ENCODE peak calls at places on chromosome 3, in six cellular contexts. B is K562, K is GM12878, L is transverse colon, T is aorta, X is GM23248. W is an unnamed sample.
A peak's percentile ranks its signal among the peaks of the same experiment; 100 is the strongest.

GRCh38 chr3:31106204-31106603 is 211.7 kb upstream of the GADL1 start:
- DNase-seq in B (no peak), L (peak; percentile 9), K (no peak), T (no peak), X (peak; percentile 94), W (no peak)

GRCh38 chr3:124329723-124330122 is 337.8 kb upstream of the ROPN1 start:
- DNase-seq in B (no peak), L (no peak), T (no peak), X (no peak), K (no peak), W (no peak)

GRCh38 chr3:98733778-98734281 is 29.3 kb upstream of the ST3GAL6 start:
- DNase-seq in T (peak; percentile 51), B (no peak), K (peak; percentile 33), L (peak; percentile 13), X (no peak), W (no peak)

GRCh38 chr3:36868614-36869436 is 76.0 kb downstream of the TRANK1 start:
- DNase-seq in X (peak; percentile 67), L (peak; percentile 37), B (peak; percentile 77), T (no peak), K (peak; percentile 16), W (peak; percentile 13)

GRCh38 chr3:72274511-72275295 is 489.8 kb upstream of the PROK2 start:
- DNase-seq in T (no peak), B (no peak), K (no peak), L (peak; percentile 74), X (peak; percentile 81), W (no peak)

GRCh38 chr3:181919375-181919774 is 207.7 kb downstream of the SOX2 start:
- DNase-seq in K (no peak), T (no peak), L (no peak), B (no peak), X (peak; percentile 51), W (no peak)

GRCh38 chr3:123752228-123752627 is 131.9 kb downstream of the MYLK start:
- DNase-seq in T (no peak), B (no peak), K (no peak), L (no peak), X (no peak), W (no peak)

GRCh38 chr3:11637901-11638668 is 5.6 kb downstream of the VGLL4 start:
- DNase-seq in L (no peak), K (no peak), B (no peak), T (no peak), X (peak; percentile 85), W (no peak)

GRCh38 chr3:128107809-128108208 is 15.8 kb downstream of the RUVBL1 start:
- DNase-seq in X (no peak), T (no peak), K (no peak), B (no peak), L (no peak), W (no peak)

GRCh38 chr3:102069211-102069662 is 219.9 kb downstream of the NFKBIZ start:
- DNase-seq in K (no peak), X (peak; percentile 88), L (no peak), T (no peak), B (no peak), W (no peak)

GRCh38 chr3:8579101-8579500 is 65.5 kb downstream of the SSUH2 start:
- DNase-seq in L (no peak), B (no peak), K (peak; percentile 51), T (no peak), X (no peak), W (no peak)

GRCh38 chr3:377158-377561 is 180.6 kb downstream of the CHL1 start:
- DNase-seq in K (no peak), T (no peak), X (peak; percentile 48), B (no peak), L (no peak), W (no peak)

GRCh38 chr3:167675835-167676234 is 22.1 kb upstream of the WDR49 start:
- DNase-seq in L (no peak), K (no peak), B (no peak), T (no peak), X (no peak), W (no peak)

GRCh38 chr3:117545484-117545883 is 835.9 kb downstream of the TUSC7 start:
- DNase-seq in L (no peak), B (no peak), K (no peak), X (no peak), T (no peak), W (no peak)

DNA sequence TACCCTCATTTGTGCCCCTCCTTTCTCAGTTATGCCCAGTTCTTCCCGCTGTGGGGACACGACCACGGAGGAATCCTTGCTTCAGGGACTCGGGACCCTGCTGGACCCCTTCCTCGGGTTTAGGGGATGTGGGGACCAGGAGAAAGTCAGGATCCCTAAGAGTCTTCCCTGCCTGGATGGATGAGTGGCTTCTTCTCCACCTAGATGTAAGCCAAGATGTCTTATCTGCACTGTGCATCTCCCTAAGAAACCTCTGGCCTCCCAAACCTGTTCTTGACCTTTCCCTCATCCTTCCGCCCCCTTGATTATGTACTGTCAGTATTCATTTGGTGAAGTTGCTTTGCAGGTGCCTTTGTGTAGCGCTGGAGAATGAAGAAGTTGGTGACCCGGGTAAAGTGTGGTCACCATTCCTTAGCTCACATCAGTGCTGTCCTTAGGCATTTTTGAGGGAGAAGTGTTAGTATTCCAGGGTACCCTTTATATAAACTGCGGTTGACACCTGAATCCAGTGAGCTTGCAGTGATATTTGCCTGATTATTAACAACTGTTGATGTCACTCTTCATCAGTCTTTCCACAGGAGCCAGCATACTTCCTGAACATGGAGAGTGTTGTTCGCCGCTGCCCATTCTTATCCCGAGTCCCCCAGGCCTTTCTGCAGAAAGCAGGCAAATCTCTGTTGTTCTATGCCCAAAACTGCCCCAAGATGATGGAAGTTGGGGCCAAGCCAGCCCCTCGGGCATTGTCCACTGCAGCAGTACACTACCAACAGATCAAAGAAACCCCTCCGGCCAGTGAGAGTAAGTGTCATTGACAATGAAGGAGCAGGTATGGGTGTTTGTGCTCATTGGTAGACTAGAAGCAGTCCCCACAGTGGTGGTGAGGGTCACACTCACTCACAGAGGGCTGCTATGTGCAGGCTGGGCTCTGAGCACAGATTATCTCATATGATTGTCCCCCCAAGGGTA is 966 bp downstream of the ALAS1 start:
- DNase-seq in X (peak; percentile 34), L (no peak), K (no peak), T (no peak), B (no peak), W (no peak)
- H3K4me1 ChIP-seq in X (peaks cover 24% of the 10 kb centered on the region), L (peaks cover 28% of the 10 kb centered on the region), K (peaks cover 41% of the 10 kb centered on the region), T (no peaks in the 10 kb centered on the region), B (peaks cover 31% of the 10 kb centered on the region), W (peaks cover 32% of the 10 kb centered on the region)

GRCh38 chr3:66498718-66499611 is 1.9 kb downstream of the LRIG1 start:
- DNase-seq in T (peak; percentile 55), K (no peak), L (no peak), X (peak; percentile 10), B (no peak), W (no peak)
- H3K27ac ChIP-seq in T (peak overlapping the region; percentile 87), K (no peak overlapping the region), L (peak overlapping the region; percentile 97), X (no peak overlapping the region), B (no peak overlapping the region), W (no peak overlapping the region)

DNA sequence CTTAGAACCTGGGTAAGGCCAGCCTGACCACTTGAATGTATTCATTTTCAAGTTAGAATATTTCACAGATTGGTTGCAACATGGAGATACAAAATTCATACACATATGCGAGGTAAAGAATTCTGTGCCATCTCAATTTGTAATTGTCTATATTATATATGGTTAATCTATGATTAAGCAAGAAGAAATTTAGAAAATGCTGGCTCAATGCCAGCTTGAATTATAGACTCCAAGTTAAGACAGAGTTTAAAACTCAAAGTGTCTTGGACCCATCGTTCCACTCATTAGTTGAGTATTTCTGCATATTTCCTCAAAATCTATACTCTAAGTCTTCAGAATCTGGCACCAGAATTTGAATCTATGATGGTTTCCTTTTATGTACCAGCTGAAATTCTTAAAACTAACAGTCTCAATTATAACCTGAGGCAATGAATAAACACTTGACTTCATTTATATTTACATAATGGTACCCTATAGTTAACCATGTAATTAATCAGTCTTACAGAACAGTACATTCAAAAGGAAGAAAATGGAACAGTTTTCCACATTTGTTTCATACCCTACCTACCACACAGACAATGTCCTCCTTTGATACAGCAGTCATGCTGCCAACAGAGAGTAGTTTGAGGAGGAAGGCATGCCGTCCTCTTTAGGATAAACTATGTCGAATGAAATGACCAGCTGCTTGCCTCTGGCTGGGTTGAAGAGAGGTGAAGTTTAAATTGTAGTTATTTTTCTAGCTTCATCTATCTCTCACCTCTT is 95.7 kb downstream of the CD47 start:
- DNase-seq in K (no peak), B (no peak), L (no peak), X (no peak), T (no peak), W (no peak)
- H3K4me1 ChIP-seq in K (no peaks in the 10 kb centered on the region), B (no peaks in the 10 kb centered on the region), L (no peaks in the 10 kb centered on the region), X (peaks cover 23% of the 10 kb centered on the region), T (no peaks in the 10 kb centered on the region), W (no peaks in the 10 kb centered on the region)

GRCh38 chr3:194300392-194300758 is 50.8 kb downstream of the CPN2 start:
- DNase-seq in L (peak; percentile 66), T (peak; percentile 86), X (peak; percentile 79), B (no peak), K (no peak), W (no peak)
- H3K27ac ChIP-seq in L (peak overlapping the region; percentile 79), T (no peak overlapping the region), X (no peak overlapping the region), B (no peak overlapping the region), K (no peak overlapping the region), W (no peak overlapping the region)

GRCh38 chr3:185268194-185268809 is 14.5 kb upstream of the EHHADH start:
- DNase-seq in K (no peak), X (no peak), T (no peak), B (no peak), L (no peak), W (no peak)
- H3K4me1 ChIP-seq in K (no peaks in the 10 kb centered on the region), X (no peaks in the 10 kb centered on the region), T (no peaks in the 10 kb centered on the region), B (peaks cover 4% of the 10 kb centered on the region), L (peaks cover 7% of the 10 kb centered on the region), W (no peaks in the 10 kb centered on the region)

W was measured in CD8-positive, alpha-beta T cell.